ENCODE peak calls at places on chromosomes 6 and 20, in four cellular contexts. X, H, L and T are unnamed samples.

GRCh38 chr6:64553414-64553813 is 917.8 kb downstream of the PHF3 start:
- DNase-seq in X (no peak), H (no peak), L (no peak), T (no peak)

GRCh38 chr6:158653577-158654354 is 3.9 kb downstream of the SYTL3 start:
- DNase-seq in X (no peak), H (peak), L (peak), T (no peak)

GRCh38 chr20:17579369-17580039 is 9.6 kb downstream of the DSTN start:
- DNase-seq in X (no peak), H (no peak), L (no peak), T (no peak)

GRCh38 chr6:5531853-5532375 is 270.6 kb downstream of the FARS2 start:
- DNase-seq in X (no peak), H (no peak), L (no peak), T (no peak)

GRCh38 chr20:23877524-23877923 is 2.0 kb downstream of the CST5 start:
- DNase-seq in X (no peak), H (no peak), L (no peak), T (no peak)

GRCh38 chr6:148109732-148110131 is 232.9 kb upstream of the SASH1 start:
- DNase-seq in X (no peak), H (no peak), L (no peak), T (no peak)

GRCh38 chr6:169669889-169670288 is 31.9 kb downstream of the WDR27 start:
- DNase-seq in X (no peak), H (no peak), L (no peak), T (no peak)

GRCh38 chr20:4898282-4898681 is 103.0 kb downstream of the SLC23A2 start:
- DNase-seq in X (no peak), H (peak), L (no peak), T (no peak)

GRCh38 chr20:51532577-51533191 is 9.8 kb downstream of the NFATC2 start:
- DNase-seq in X (no peak), H (no peak), L (no peak), T (peak)

GRCh38 chr6:107443066-107443903 is 16.1 kb downstream of the PDSS2 start:
- DNase-seq in X (no peak), H (no peak), L (no peak), T (no peak)

GRCh38 chr20:57315964-57316480 is 13.6 kb upstream of the SPO11 start:
- DNase-seq in X (no peak), H (no peak), L (no peak), T (no peak)

GRCh38 chr20:22717466-22717865 is 133.1 kb upstream of the FOXA2 start:
- DNase-seq in X (no peak), H (peak), L (no peak), T (peak)

GRCh38 chr6:116229287-116229913 is 24.5 kb downstream of the TSPYL4 start:
- DNase-seq in X (no peak), H (peak), L (peak), T (no peak)

GRCh38 chr6:46638650-46639049 is 14.0 kb downstream of the CYP39A1 start:
- DNase-seq in X (no peak), H (no peak), L (no peak), T (no peak)

GRCh38 chr20:38143646-38144554 is 21.2 kb downstream of the TGM2 start:
- DNase-seq in X (no peak), H (peak), L (no peak), T (no peak)

GRCh38 chr6:126548301-126548700 is 208.4 kb downstream of the CENPW start:
- DNase-seq in X (no peak), H (no peak), L (no peak), T (no peak)

GRCh38 chr6:45703041-45703739 is 312.5 kb downstream of the CLIC5 start:
- DNase-seq in X (no peak), H (no peak), L (no peak), T (no peak)

GRCh38 chr20:35654415-35654814 is 10.3 kb downstream of the CPNE1 start:
- DNase-seq in X (no peak), H (no peak), L (no peak), T (no peak)
- TF ChIP-seq POLR2AphosphoS5 in X (no peak), H (no peak), L (no peak), T (no peak)

GRCh38 chr6:165939601-165940290 is 227.9 kb downstream of the TBXT start:
- DNase-seq in X (no peak), H (no peak), L (no peak), T (no peak)
- H3K4me3 ChIP-seq in X (no peak), H (no peak), L (no peak), T (no peak)

GRCh38 chr6:167238694-167239467 is 52.2 kb upstream of the UNC93A start:
- DNase-seq in X (no peak), H (no peak), L (no peak), T (no peak)
- TF ChIP-seq POLR2A in X (no peak), H (no peak), L (no peak), T (no peak)

DNA sequence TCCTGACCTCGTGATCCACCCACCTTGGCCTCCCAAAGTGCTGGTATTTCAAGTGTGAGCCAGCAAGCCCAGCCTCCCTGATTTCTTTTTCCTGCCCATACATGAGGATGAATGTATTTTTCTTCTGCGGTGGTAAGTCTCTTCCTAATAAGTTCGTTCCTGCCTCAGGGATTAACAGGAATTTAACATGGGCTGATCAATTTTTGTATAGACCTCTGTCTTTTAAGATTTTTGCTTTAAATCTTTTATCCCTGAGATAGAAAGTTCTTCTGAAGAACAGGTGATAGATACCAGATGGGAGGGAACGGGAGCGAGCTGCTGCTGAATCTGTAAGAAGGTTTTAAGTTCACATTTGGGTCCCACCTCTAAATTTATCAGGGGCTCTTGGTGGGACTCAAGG is 7.0 kb upstream of the ZNFX1 start:
- DNase-seq in X (no peak), H (no peak), L (no peak), T (no peak)
- TF ChIP-seq POLR2AphosphoS5 in X (no peak), H (no peak), L (no peak), T (no peak)

GRCh38 chr20:36628076-36628475 is 17.9 kb downstream of the SLA2 start:
- DNase-seq in X (no peak), H (no peak), L (no peak), T (no peak)

GRCh38 chr20:36632487-36633284 is 13.3 kb downstream of the SLA2 start:
- DNase-seq in X (no peak), H (no peak), L (no peak), T (no peak)

GRCh38 chr20:36631651-36632050 is 14.3 kb downstream of the SLA2 start:
- DNase-seq in X (no peak), H (no peak), L (no peak), T (no peak)

GRCh38 chr20:36632147-36632486 is 13.9 kb downstream of the SLA2 start:
- DNase-seq in X (no peak), H (no peak), L (no peak), T (no peak)

DNA sequence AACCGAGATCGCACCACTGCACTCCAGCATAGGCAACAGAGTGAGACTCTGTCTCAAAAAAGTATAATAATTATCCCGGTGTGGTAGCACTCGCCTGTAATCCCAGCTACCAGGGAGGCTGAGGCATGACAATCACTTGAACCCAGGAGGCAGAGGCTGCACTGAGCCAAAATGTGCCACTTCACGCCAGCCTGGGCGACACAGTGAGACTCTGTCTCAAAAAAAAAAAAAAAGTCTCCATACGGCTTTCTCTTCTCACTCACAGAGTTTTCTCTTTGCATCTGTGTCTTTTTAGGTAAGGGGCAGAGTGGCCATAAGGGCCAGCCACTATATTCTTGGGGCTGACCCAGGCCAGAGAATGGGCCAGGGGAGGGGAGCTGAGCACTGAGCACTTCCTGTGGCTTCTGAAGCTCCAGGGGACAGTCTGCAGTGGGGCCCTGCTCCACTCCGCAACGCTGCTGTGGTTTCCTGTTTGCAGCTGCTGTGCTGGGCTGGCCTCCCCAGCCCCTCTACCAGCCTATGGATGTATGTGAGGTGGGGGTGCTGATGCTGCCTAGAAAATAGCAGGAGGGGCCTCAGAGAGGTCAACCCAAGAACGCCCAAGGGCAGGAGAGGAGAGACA is 16.2 kb downstream of the SLA2 start:
- DNase-seq in X (no peak), H (no peak), L (no peak), T (peak)
- H3K4me3 ChIP-seq in X (no peak), H (no peak), L (no peak), T (no peak)

GRCh38 chr6:37503486-37503980 is 3.8 kb upstream of the CCDC167 start:
- DNase-seq in X (no peak), H (no peak), L (no peak), T (no peak)

GRCh38 chr6:37499433-37500293 is at the start of gene CCDC167:
- DNase-seq in X (peak), H (peak), L (peak), T (peak)

GRCh38 chr6:37502703-37503485 is 3.2 kb upstream of the CCDC167 start:
- DNase-seq in X (no peak), H (no peak), L (no peak), T (no peak)

GRCh38 chr6:37500294-37500608 is 558 bp upstream of the CCDC167 start:
- DNase-seq in X (no peak), H (no peak), L (no peak), T (no peak)

GRCh38 chr6:37501632-37502466 is 2.2 kb upstream of the CCDC167 start:
- DNase-seq in X (no peak), H (no peak), L (no peak), T (no peak)
- TF ChIP-seq POLR2A in X (no peak), H (no peak), L (no peak), T (no peak)

GRCh38 chr6:109454483-109455160 is 950 bp downstream of the MICAL1 start:
- DNase-seq in X (no peak), H (peak), L (peak), T (peak)
- TF ChIP-seq POLR2AphosphoS5 in X (no peak), H (no peak), L (no peak), T (no peak)

GRCh38 chr20:14335122-14335521 is 2.3 kb downstream of the FLRT3 start:
- DNase-seq in X (no peak), H (no peak), L (no peak), T (no peak)
- H3K4me3 ChIP-seq in X (peak), H (peak), L (peak), T (no peak)

GRCh38 chr6:85677243-85677956 is 34.7 kb upstream of the SYNCRIP start:
- DNase-seq in X (no peak), H (no peak), L (no peak), T (no peak)

GRCh38 chr6:85674604-85675003 is 31.9 kb upstream of the SYNCRIP start:
- DNase-seq in X (no peak), H (no peak), L (no peak), T (no peak)

GRCh38 chr6:85676086-85676729 is 33.5 kb upstream of the SYNCRIP start:
- DNase-seq in X (no peak), H (no peak), L (no peak), T (no peak)

GRCh38 chr6:85673198-85674139 is 30.8 kb upstream of the SYNCRIP start:
- DNase-seq in X (no peak), H (no peak), L (no peak), T (no peak)

DNA sequence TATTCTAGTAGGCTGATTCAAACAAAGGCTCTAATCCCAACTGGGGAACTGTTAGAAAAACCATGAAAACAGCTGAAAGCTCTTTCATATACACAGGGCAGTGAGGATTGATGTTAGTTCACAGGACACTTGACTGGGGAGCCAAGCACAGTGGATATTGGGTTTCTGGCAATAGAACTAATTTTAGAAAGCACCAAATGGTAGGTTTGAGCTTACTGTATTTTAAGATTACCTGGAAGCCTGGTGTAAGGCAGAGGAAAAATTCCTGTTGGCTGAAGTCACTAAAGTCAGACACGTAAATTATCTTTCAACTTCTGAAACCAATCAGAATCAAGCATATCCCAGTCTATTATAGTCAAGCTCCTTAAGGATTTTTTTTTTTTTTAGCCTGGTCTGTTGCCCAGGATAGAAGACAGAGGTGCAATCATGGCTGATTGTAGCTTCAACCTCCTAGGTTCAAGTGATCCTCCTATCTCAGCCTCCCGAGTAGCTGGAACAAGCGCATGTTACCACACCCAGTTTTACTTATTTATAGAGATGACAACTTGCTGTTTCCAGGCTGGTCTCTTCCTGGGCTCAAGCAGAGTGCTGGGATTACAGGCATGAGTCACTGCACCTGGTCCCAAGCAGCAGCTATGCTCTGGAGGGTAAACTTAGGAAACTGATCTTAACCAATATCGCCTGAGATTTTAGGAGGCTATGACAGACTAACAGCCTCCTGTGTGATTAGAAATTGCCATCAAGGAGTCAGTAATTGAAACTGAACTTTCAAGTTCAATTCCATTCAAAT is 32.5 kb upstream of the SYNCRIP start:
- DNase-seq in X (no peak), H (no peak), L (no peak), T (no peak)
- TF ChIP-seq POLR2A in X (no peak), H (no peak), L (no peak), T (no peak)